ENCODE peak calls at places on chromosomes 5 and 9, in ten cellular contexts. Y, U, M, J, B, C, O, W, N and D are unnamed samples. For H3K4me1, the result is how much of the 10 kb centered on the place peaks cover.

GRCh38 chr5:169626779-169627178 is 10.3 kb upstream of the DOCK2 start:
- DNase-seq in Y (no peak), B (peak), O (no peak), W (no peak), U (no peak), J (no peak), C (no peak), N (no peak), M (no peak), D (no peak)

GRCh38 chr5:141430332-141431113 is at the start of gene PCDHGA12:
- DNase-seq in J (peak), U (no peak), M (no peak), B (peak), C (peak), W (peak), N (no peak), Y (no peak), O (peak), D (no peak)

GRCh38 chr5:112492291-112492690 is 73.2 kb upstream of the EPB41L4A start:
- DNase-seq in Y (peak), N (no peak), C (no peak), B (peak), W (peak), J (peak), O (no peak), U (no peak), M (peak), D (peak)

GRCh38 chr9:120779227-120779626 is 14.0 kb downstream of the FBXW2 start:
- DNase-seq in O (no peak), C (no peak), M (no peak), Y (no peak), N (no peak), W (no peak), U (no peak), B (no peak), J (no peak), D (no peak)

GRCh38 chr5:132746592-132747063 is 598 bp upstream of the CCNI2 start:
- DNase-seq in C (no peak), B (no peak), J (no peak), W (no peak), M (peak), U (no peak), Y (peak), N (peak), O (no peak), D (peak)

GRCh38 chr5:88518131-88519016 is 249.7 kb upstream of the TMEM161B start:
- DNase-seq in C (no peak), O (no peak), Y (no peak), U (no peak), M (no peak), B (peak), J (no peak), N (no peak), W (no peak), D (no peak)

GRCh38 chr9:113659740-113660139 is 196.2 kb downstream of the RGS3 start:
- DNase-seq in M (no peak), Y (no peak), O (no peak), N (no peak), B (no peak), J (no peak), C (no peak), U (no peak), W (no peak), D (no peak)

GRCh38 chr5:66932446-66932845 is 264.2 kb downstream of the CD180 start:
- DNase-seq in C (no peak), J (no peak), M (no peak), Y (no peak), B (no peak), W (no peak), O (no peak), N (no peak), U (no peak), D (no peak)

GRCh38 chr5:63596254-63596653 is 366.0 kb downstream of the HTR1A start:
- DNase-seq in N (no peak), Y (no peak), W (no peak), C (no peak), M (no peak), U (no peak), J (no peak), O (no peak), B (no peak), D (no peak)

GRCh38 chr5:95763941-95764340 is 32.8 kb downstream of the RHOBTB3 start:
- DNase-seq in C (no peak), J (no peak), W (no peak), B (no peak), Y (no peak), O (no peak), U (no peak), M (no peak), N (no peak), D (no peak)

GRCh38 chr5:4230905-4231561 is 635.4 kb downstream of the IRX1 start:
- DNase-seq in M (no peak), O (no peak), U (no peak), C (no peak), Y (no peak), N (no peak), J (no peak), W (no peak), B (no peak), D (no peak)

GRCh38 chr9:105401651-105402050 is 46.2 kb upstream of the FSD1L start:
- DNase-seq in W (no peak), M (no peak), U (no peak), B (peak), C (no peak), O (no peak), Y (no peak), J (no peak), N (no peak), D (no peak)

GRCh38 chr5:173920866-173921265 is 32.7 kb downstream of the CPEB4 start:
- DNase-seq in C (no peak), M (no peak), U (no peak), J (no peak), O (no peak), B (peak), Y (no peak), N (no peak), W (no peak), D (no peak)

GRCh38 chr9:79812507-79813261 is 240.9 kb downstream of the TLE4 start:
- DNase-seq in Y (no peak), N (no peak), U (no peak), B (no peak), O (no peak), C (no peak), J (no peak), W (no peak), M (no peak), D (no peak)

GRCh38 chr9:14747116-14747515 is 24.6 kb upstream of the CER1 start:
- DNase-seq in B (no peak), U (no peak), J (no peak), Y (no peak), O (no peak), W (no peak), C (no peak), N (no peak), M (no peak), D (no peak)

GRCh38 chr5:56815657-56816545 is 552 bp downstream of the MAP3K1 start:
- DNase-seq in O (no peak), M (no peak), Y (peak), N (peak), C (peak), W (no peak), J (peak), B (peak), U (peak), D (peak)

GRCh38 chr5:79486116-79486515 is 27.8 kb downstream of the HOMER1 start:
- DNase-seq in M (no peak), W (no peak), U (no peak), J (no peak), C (no peak), Y (no peak), B (no peak), N (no peak), O (no peak), D (no peak)

GRCh38 chr5:146130440-146131045 is 25.2 kb upstream of the PLAC8L1 start:
- DNase-seq in B (peak), U (no peak), N (no peak), J (no peak), Y (no peak), M (no peak), C (no peak), O (no peak), W (peak), D (no peak)

GRCh38 chr5:166710275-166710674 is 1581.2 kb upstream of the WWC1 start:
- DNase-seq in U (no peak), C (no peak), B (no peak), O (no peak), J (no peak), Y (no peak), N (no peak), M (no peak), W (no peak), D (no peak)

GRCh38 chr5:106454651-106455415 is 1215.9 kb downstream of the EFNA5 start:
- DNase-seq in W (peak), U (no peak), B (peak), M (peak), J (no peak), O (no peak), N (no peak), C (no peak), Y (no peak), D (peak)

DNA sequence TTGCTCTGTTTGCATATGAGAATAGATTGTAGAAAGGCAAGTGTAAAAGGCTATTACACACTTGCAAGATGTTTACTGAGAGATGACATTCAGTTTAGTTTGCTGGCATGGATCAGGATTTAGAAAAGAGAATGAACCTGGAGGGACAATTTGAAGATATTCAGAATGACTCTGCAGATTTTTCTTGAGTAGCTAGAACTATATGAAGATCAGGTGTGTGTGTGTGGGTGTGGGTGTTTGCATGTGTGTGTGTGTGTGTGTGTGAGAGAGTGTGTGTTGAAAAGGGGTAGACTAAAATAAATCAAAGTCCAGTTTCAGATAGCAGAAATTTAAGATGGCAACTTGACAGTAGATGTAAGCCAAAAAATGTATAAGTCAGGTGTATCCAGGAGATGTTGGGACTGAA is 74.0 kb upstream of the ANXA1 start:
- DNase-seq in W (no peak), Y (no peak), M (no peak), C (no peak), U (no peak), B (no peak), O (no peak), N (no peak), J (no peak), D (no peak)
- H3K4me1 ChIP-seq in W (under half), Y (under half), M (under half), C (under half), U (under half), B (under half), O (half or more), N (under half), J (half or more), D (under half)

GRCh38 chr9:136945333-136946227 is 537 bp downstream of the C8G start:
- DNase-seq in M (no peak), Y (no peak), O (no peak), C (no peak), N (no peak), J (no peak), U (no peak), W (peak), B (no peak), D (no peak)

GRCh38 chr9:136944094-136944518 is 432 bp downstream of the FBXW5 start:
- DNase-seq in C (no peak), M (no peak), W (no peak), O (no peak), N (no peak), B (peak), J (peak), Y (peak), U (no peak), D (no peak)

GRCh38 chr9:136946228-136946892 is 1.3 kb downstream of the C8G start:
- DNase-seq in N (no peak), C (no peak), W (no peak), B (no peak), Y (no peak), M (no peak), O (no peak), J (no peak), U (no peak), D (no peak)

GRCh38 chr9:136943291-136944093 is 1.0 kb downstream of the FBXW5 start:
- DNase-seq in B (no peak), N (no peak), C (peak), U (no peak), O (no peak), M (no peak), J (peak), Y (peak), W (no peak), D (no peak)

GRCh38 chr9:136944519-136945332 is at the start of the genes C8G and FBXW5:
- DNase-seq in U (peak), M (peak), O (peak), W (peak), B (peak), J (peak), N (peak), Y (peak), C (peak), D (peak)
- TF ChIP-seq POLR2A in U (peak), M (peak), O (peak), W (no peak), B (no peak), J (peak), N (peak), Y (no peak), C (peak), D (no peak)

GRCh38 chr5:68381909-68382308 is 166.4 kb downstream of the PIK3R1 start:
- DNase-seq in B (no peak), M (no peak), J (no peak), O (peak), C (no peak), W (no peak), N (no peak), U (no peak), Y (no peak), D (peak)

GRCh38 chr5:68384936-68385594 is 169.5 kb downstream of the PIK3R1 start:
- DNase-seq in M (no peak), C (no peak), Y (no peak), N (no peak), B (no peak), W (no peak), O (no peak), J (no peak), U (no peak), D (no peak)

GRCh38 chr5:68381060-68381459 is 165.5 kb downstream of the PIK3R1 start:
- DNase-seq in M (no peak), B (no peak), W (no peak), U (no peak), J (no peak), C (no peak), O (no peak), Y (no peak), N (no peak), D (no peak)

GRCh38 chr5:68382640-68383039 is 167.1 kb downstream of the PIK3R1 start:
- DNase-seq in M (no peak), J (no peak), N (no peak), Y (no peak), C (no peak), O (no peak), B (peak), W (no peak), U (no peak), D (no peak)

DNA sequence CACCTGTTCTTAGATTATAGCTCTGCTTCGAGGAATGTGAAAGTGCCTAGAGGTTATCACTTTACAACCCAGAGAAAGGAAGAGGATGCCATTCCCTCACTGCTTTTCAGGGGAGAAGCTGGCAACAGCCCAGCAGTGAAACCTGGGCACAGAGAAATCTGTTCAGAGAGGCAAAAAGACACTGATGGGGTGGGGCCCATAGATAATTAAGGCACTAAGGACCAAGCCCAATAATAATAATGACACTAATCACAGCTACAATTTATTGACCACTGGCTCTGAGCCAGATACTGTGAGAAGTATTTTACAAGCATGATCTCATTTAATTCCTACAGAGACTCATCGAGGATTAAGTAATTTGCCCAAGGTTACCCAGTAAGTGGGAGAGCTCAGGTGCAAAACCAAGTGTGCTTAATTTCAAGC is 168.3 kb downstream of the PIK3R1 start:
- DNase-seq in M (no peak), Y (no peak), U (no peak), O (no peak), J (no peak), B (no peak), W (no peak), C (no peak), N (no peak), D (no peak)
- H3K27ac ChIP-seq in M (no peak), Y (no peak), U (no peak), O (no peak), J (no peak), B (no peak), W (no peak), C (no peak), N (no peak), D (no peak)

GRCh38 chr9:127976498-127976897 is 4.3 kb downstream of the EEIG1 start:
- DNase-seq in U (no peak), B (no peak), N (no peak), W (no peak), J (no peak), Y (peak), C (peak), M (no peak), O (no peak), D (no peak)

GRCh38 chr9:127974002-127974768 is 6.6 kb downstream of the EEIG1 start:
- DNase-seq in N (no peak), J (no peak), O (no peak), M (no peak), Y (peak), C (peak), U (no peak), W (no peak), B (no peak), D (no peak)

GRCh38 chr9:127976943-127977871 is 3.6 kb downstream of the EEIG1 start:
- DNase-seq in O (no peak), B (no peak), U (no peak), M (no peak), J (no peak), N (no peak), W (no peak), C (no peak), Y (peak), D (no peak)

GRCh38 chr9:127974769-127975261 is 6.0 kb downstream of the EEIG1 start:
- DNase-seq in W (no peak), B (no peak), M (no peak), C (peak), J (no peak), O (no peak), Y (peak), N (no peak), U (peak), D (no peak)

DNA sequence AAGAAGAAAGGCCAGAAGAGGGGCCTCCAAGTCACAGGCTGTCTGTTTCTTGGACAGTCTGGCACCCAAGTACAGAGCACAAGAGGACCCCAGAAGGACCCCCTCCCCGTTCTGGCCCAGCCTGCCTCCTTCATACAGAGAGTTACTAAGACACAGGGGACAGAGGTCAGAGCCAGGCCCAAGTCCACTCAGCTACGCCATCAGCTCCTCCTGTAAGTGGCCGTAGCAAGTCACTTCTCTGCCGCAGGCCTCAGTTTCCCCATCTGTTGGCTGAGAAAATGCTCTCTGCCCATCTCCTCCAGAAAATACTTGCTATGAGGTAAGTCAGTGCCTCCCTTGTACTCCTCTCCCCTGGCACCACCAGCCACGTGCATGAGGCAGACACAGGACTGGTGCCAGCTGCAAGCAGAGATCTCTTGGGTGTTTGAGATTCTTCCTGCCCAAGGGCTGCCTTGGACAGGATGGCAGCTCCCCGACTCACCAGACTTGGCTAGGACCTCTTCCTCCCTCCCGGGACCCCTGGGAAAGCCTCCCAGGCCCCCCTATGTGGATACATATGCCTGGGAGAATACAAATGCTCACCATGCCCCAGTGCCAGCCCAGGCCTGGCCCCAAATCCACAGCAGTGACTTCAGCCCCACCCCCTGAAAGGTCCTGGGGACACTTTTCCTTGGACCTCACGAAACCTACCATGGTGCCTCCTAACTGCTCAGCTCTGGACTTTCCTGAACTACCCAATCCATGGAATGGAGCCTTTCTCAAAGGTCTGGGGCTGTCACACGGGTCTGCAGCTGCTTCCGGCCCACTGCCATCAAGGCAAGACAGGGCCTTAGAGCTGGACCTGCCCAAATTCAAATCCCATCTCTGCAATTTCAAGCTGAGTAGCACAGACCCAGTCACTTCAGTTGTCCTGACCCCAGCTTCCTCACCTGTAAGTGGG is 5.1 kb downstream of the EEIG1 start:
- DNase-seq in U (no peak), C (peak), B (no peak), N (no peak), M (no peak), J (no peak), O (no peak), W (no peak), Y (peak), D (no peak)
- H3K4me1 ChIP-seq in U (half or more), C (half or more), B (under half), N (half or more), M (half or more), J (half or more), O (half or more), W (half or more), Y (half or more), D (half or more)

GRCh38 chr5:73938280-73938937 is 312.4 kb downstream of the ARHGEF28 start:
- DNase-seq in J (peak), Y (peak), U (no peak), B (peak), N (no peak), O (no peak), W (no peak), C (no peak), M (peak), D (no peak)

GRCh38 chr5:73940747-73941146 is 314.8 kb downstream of the ARHGEF28 start:
- DNase-seq in Y (no peak), J (no peak), U (no peak), N (no peak), B (no peak), C (no peak), O (no peak), M (no peak), W (no peak), D (no peak)

GRCh38 chr5:73940026-73940425 is 314.0 kb downstream of the ARHGEF28 start:
- DNase-seq in J (no peak), O (no peak), Y (no peak), U (no peak), W (no peak), C (no peak), B (peak), M (no peak), N (no peak), D (no peak)

GRCh38 chr5:73939535-73939934 is 313.5 kb downstream of the ARHGEF28 start:
- DNase-seq in B (no peak), J (no peak), C (no peak), W (no peak), N (no peak), O (no peak), U (no peak), M (no peak), Y (no peak), D (no peak)

DNA sequence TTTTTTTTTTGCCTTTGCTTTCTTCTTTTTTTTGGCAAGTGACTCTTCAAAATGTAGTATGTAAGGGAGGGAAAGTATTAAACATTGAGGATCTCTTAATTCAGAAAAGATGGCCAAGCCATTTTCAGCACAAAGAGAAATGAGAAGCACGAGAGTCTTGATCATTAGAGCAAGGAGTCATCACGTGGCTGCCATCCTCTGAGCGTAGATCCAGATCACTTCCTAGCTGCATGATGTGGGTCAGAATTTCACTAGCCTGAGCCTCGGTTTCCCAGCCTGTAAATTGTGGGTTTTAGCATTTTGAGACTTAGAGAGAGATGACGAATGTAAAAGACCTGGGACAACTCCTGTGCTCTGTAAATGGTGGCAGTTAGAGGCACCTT is 312.9 kb downstream of the ARHGEF28 start:
- DNase-seq in C (no peak), W (no peak), Y (no peak), M (no peak), O (no peak), J (no peak), B (no peak), N (no peak), U (no peak), D (no peak)
- TF ChIP-seq POLR2A in C (no peak), W (no peak), Y (no peak), M (no peak), O (no peak), J (no peak), B (no peak), N (no peak), U (no peak), D (no peak)

GRCh38 chr5:60196382-60197113 is 303.0 kb upstream of the PDE4D start:
- DNase-seq in C (no peak), N (peak), O (peak), U (no peak), B (peak), M (peak), J (peak), W (no peak), Y (no peak), D (peak)
- H3K27ac ChIP-seq in C (no peak), N (no peak), O (no peak), U (no peak), B (no peak), M (no peak), J (peak), W (no peak), Y (no peak), D (no peak)

GRCh38 chr5:143086851-143087637 is 316.4 kb downstream of the NR3C1 start:
- DNase-seq in M (no peak), C (no peak), J (peak), N (no peak), Y (no peak), O (no peak), B (peak), U (no peak), W (peak), D (no peak)
- H3K4me1 ChIP-seq in M (under half), C (under half), J (under half), N (under half), Y (under half), O (under half), B (under half), U (under half), W (under half), D (under half)